ENCODE peak calls at places on chromosomes 6 and 20, in four cellular contexts. C is GM12878, Z is HL-60, D is K562. K is an unnamed sample.

GRCh38 chr6:16146527-16146955 is 17.7 kb downstream of the MYLIP start:
- DNase-seq in D (no peak), C (no peak), Z (no peak), K (no peak)

GRCh38 chr6:15473741-15474161 is 189.1 kb downstream of the DTNBP1 start:
- DNase-seq in C (no peak), Z (no peak), D (no peak), K (no peak)

GRCh38 chr6:24757610-24758009 is 17.1 kb upstream of the GMNN start:
- DNase-seq in D (no peak), Z (no peak), C (no peak), K (no peak)

GRCh38 chr20:59039233-59039632 is 3.4 kb downstream of the PRELID3B start:
- DNase-seq in C (no peak), D (no peak), Z (no peak), K (no peak)

GRCh38 chr6:90039911-90040310 is 145.6 kb downstream of the GJA10 start:
- DNase-seq in Z (no peak), D (no peak), C (no peak), K (no peak)

GRCh38 chr6:166169549-166170421 is 2.1 kb upstream of the TBXT start:
- DNase-seq in C (no peak), Z (no peak), D (no peak), K (no peak)

GRCh38 chr6:75300206-75300605 is 15.6 kb upstream of the TMEM30A start:
- DNase-seq in Z (no peak), C (no peak), D (no peak), K (no peak)

GRCh38 chr20:34271961-34272360 is 30.7 kb downstream of the ASIP start:
- DNase-seq in Z (no peak), C (no peak), D (no peak), K (no peak)

GRCh38 chr6:23348185-23348584 is 777.8 kb upstream of the NRSN1 start:
- DNase-seq in Z (no peak), C (no peak), D (no peak), K (no peak)

GRCh38 chr20:10194166-10194565 is 24.5 kb upstream of the SNAP25 start:
- DNase-seq in D (no peak), Z (no peak), C (no peak), K (no peak)
- TF ChIP-seq SPI1 in D (no peak), Z (no peak), C (no peak), K (no peak)

DNA sequence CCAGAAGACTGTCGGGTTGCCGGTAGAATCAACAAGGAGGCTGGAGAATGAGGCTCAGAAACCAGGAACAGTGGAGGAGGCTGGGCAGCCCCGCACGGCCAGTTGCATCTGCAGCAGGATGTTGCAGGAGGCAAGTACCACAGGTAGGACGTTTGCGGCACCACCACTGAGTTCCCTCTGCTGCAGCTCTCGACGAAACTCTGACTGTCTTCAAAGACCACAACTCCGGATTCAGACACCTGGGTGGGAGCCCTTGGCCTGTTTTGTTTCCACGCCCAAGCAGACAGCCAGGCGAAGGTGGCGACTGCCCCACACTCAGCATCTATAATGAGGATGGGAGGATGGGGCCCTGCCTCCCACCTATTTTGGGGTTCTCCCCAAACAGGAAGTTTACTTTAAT is 218.2 kb downstream of the ZDHHC14 start:
- DNase-seq in D (no peak), C (no peak), Z (no peak), K (no peak)
- TF ChIP-seq SPI1 in D (no peak), C (no peak), Z (no peak), K (no peak)

DNA sequence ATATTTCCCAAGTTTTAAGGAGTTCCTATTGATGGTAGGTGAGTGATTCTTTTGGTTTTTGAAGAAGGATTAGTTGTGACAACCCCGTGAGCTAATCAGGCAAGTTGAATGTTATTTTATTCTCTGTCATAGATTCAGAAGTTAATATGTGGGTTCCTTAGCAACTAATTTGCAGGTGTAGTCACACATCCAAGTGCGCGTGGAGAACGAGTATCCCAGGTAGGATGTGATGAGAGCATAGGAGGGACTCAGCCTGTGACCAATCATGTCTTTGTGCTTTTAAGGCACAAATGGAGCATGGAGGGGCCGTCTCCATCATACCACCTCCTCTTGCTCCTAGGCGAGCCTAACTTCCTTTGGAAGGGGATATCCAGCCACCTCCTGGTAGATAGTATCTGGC is 41.1 kb downstream of the PPP1R14C start:
- DNase-seq in C (no peak), D (no peak), Z (no peak), K (no peak)
- TF ChIP-seq SPI1 in C (no peak), D (no peak), Z (no peak), K (no peak)

GRCh38 chr6:111884068-111884467 is 10.8 kb upstream of the FYN start:
- DNase-seq in D (no peak), C (no peak), Z (no peak), K (no peak)

GRCh38 chr6:111885373-111886027 is 12.2 kb upstream of the FYN start:
- DNase-seq in D (no peak), C (no peak), Z (no peak), K (no peak)

GRCh38 chr6:111875741-111876140 is 2.5 kb upstream of the FYN start:
- DNase-seq in C (no peak), Z (no peak), D (no peak), K (no peak)

GRCh38 chr6:111880181-111880944 is 7.1 kb upstream of the FYN start:
- DNase-seq in D (no peak), C (no peak), Z (no peak), K (no peak)
- TF ChIP-seq SPI1 in D (no peak), C (no peak), Z (no peak), K (no peak)

GRCh38 chr20:50515471-50516106 is 5.4 kb downstream of the PTPN1 start:
- DNase-seq in C (no peak), D (no peak), Z (no peak), K (no peak)

GRCh38 chr20:50513169-50514034 is 3.2 kb downstream of the PTPN1 start:
- DNase-seq in C (no peak), Z (no peak), D (no peak), K (no peak)

GRCh38 chr20:50516180-50516934 is 6.2 kb downstream of the PTPN1 start:
- DNase-seq in D (no peak), C (peak), Z (no peak), K (no peak)

GRCh38 chr20:50514035-50514337 is 3.8 kb downstream of the PTPN1 start:
- DNase-seq in C (no peak), D (no peak), Z (no peak), K (no peak)

GRCh38 chr20:50514750-50515149 is 4.6 kb downstream of the PTPN1 start:
- DNase-seq in C (peak), D (no peak), Z (no peak), K (no peak)
- TF ChIP-seq SPI1 in C (no peak), D (no peak), Z (no peak), K (no peak)

GRCh38 chr20:43744121-43744520 is 17.3 kb upstream of the GTSF1L start:
- DNase-seq in C (no peak), Z (no peak), D (no peak), K (no peak)
- TF ChIP-seq SPI1 in C (no peak), Z (no peak), D (no peak), K (no peak)

DNA sequence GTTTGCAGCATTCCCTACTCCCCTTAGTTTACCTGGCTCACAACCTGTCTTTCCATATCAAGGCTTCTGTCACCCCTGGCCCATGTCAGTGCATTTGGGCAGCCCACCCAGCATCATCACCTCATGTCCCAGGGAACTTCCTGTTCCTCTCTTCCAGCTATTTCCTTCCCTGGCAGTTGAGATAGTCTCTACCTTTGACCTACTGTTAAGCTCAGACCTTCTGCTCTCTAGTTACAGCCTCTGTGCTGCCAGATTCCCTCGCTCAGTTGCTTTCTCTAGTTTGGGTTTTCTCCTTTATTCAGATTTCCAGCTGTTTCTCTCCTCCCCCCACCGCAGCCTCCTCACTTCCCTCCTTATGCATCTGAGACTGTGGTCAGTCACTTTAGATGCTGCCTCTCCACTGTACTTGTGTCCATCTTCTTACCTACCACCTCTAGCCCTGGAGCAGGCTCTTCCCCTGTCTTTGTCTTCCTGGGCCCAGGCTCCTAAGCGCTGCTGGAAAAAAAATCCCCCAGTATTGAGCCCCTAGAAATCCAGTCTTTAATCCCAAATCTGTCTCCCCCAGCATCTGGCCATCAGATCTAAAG is 16.3 kb downstream of the PTPN1 start:
- DNase-seq in Z (no peak), C (no peak), D (no peak), K (no peak)
- TF ChIP-seq SPI1 in Z (no peak), C (no peak), D (peak), K (no peak)